ENCODE peak calls at places on chromosome 19, in eight cellular contexts. One of them, this sample, is unnamed.

GRCh38 chr19:40414536-40415535 is 1.7 kb upstream of the PRX start:
- DNase-seq in sigmoid colon: no peak
- DNase-seq in CD4-positive, alpha-beta T cell: no peak
- DNase-seq in RWPE1: no peak
- DNase-seq in neural progenitor cell: peak; percentile 4
- DNase-seq in H9: no peak
- DNase-seq in A549: no peak
- DNase-seq in AG04450: no peak
- DNase-seq in this sample: no peak

GRCh38 chr19:46269085-46269484 is 27.8 kb upstream of the HIF3A start:
- DNase-seq in neural progenitor cell: no peak
- DNase-seq in RWPE1: no peak
- DNase-seq in A549: no peak
- DNase-seq in CD4-positive, alpha-beta T cell: no peak
- DNase-seq in H9: no peak
- DNase-seq in sigmoid colon: no peak
- DNase-seq in AG04450: no peak
- DNase-seq in this sample: no peak

GRCh38 chr19:11160119-11160768 is 4.7 kb upstream of the SPC24 start:
- DNase-seq in H9: no peak
- DNase-seq in CD4-positive, alpha-beta T cell: no peak
- DNase-seq in AG04450: no peak
- DNase-seq in RWPE1: no peak
- DNase-seq in sigmoid colon: no peak
- DNase-seq in A549: no peak
- DNase-seq in neural progenitor cell: no peak
- DNase-seq in this sample: no peak

GRCh38 chr19:28569132-28570114 is 643.5 kb downstream of the UQCRFS1 start:
- DNase-seq in AG04450: no peak
- DNase-seq in neural progenitor cell: no peak
- DNase-seq in A549: no peak
- DNase-seq in sigmoid colon: no peak
- DNase-seq in CD4-positive, alpha-beta T cell: no peak
- DNase-seq in RWPE1: no peak
- DNase-seq in H9: peak; percentile 57
- DNase-seq in this sample: no peak

GRCh38 chr19:18208098-18208951 is 4.5 kb upstream of the RAB3A start:
- DNase-seq in CD4-positive, alpha-beta T cell: peak; percentile 50
- DNase-seq in A549: peak; percentile 63
- DNase-seq in sigmoid colon: peak; percentile 84
- DNase-seq in neural progenitor cell: peak; percentile 57
- DNase-seq in H9: peak; percentile 72
- DNase-seq in AG04450: peak; percentile 65
- DNase-seq in RWPE1: no peak
- DNase-seq in this sample: no peak

GRCh38 chr19:34226036-34226435 is 28.3 kb upstream of the GARRE1 start:
- DNase-seq in sigmoid colon: no peak
- DNase-seq in CD4-positive, alpha-beta T cell: no peak
- DNase-seq in neural progenitor cell: no peak
- DNase-seq in RWPE1: no peak
- DNase-seq in AG04450: no peak
- DNase-seq in A549: no peak
- DNase-seq in H9: no peak
- DNase-seq in this sample: no peak

GRCh38 chr19:19627716-19628498 is at the start of gene LPAR2:
- DNase-seq in RWPE1: peak; percentile 90
- DNase-seq in AG04450: no peak
- DNase-seq in sigmoid colon: no peak
- DNase-seq in CD4-positive, alpha-beta T cell: peak; percentile 66
- DNase-seq in A549: no peak
- DNase-seq in neural progenitor cell: peak; percentile 86
- DNase-seq in H9: peak; percentile 78
- DNase-seq in this sample: peak; percentile 53

GRCh38 chr19:9885077-9885552 is 50.0 kb downstream of the PIN1 start:
- DNase-seq in CD4-positive, alpha-beta T cell: no peak
- DNase-seq in sigmoid colon: no peak
- DNase-seq in H9: no peak
- DNase-seq in neural progenitor cell: no peak
- DNase-seq in A549: no peak
- DNase-seq in RWPE1: no peak
- DNase-seq in AG04450: no peak
- DNase-seq in this sample: no peak

GRCh38 chr19:48393196-48393558 is 291 bp upstream of the GRIN2D start:
- DNase-seq in H9: no peak
- DNase-seq in CD4-positive, alpha-beta T cell: no peak
- DNase-seq in sigmoid colon: no peak
- DNase-seq in RWPE1: no peak
- DNase-seq in AG04450: no peak
- DNase-seq in neural progenitor cell: no peak
- DNase-seq in A549: peak; percentile 51
- DNase-seq in this sample: no peak

GRCh38 chr19:40800339-40800996 is 1.5 kb downstream of the EGLN2 start:
- DNase-seq in RWPE1: no peak
- DNase-seq in A549: no peak
- DNase-seq in AG04450: no peak
- DNase-seq in CD4-positive, alpha-beta T cell: no peak
- DNase-seq in neural progenitor cell: no peak
- DNase-seq in H9: no peak
- DNase-seq in sigmoid colon: no peak
- DNase-seq in this sample: no peak

GRCh38 chr19:38769635-38770211 is 3.6 kb downstream of the LGALS7 start:
- DNase-seq in H9: peak; percentile 85
- DNase-seq in AG04450: peak; percentile 16
- DNase-seq in sigmoid colon: peak; percentile 93
- DNase-seq in CD4-positive, alpha-beta T cell: peak; percentile 83
- DNase-seq in A549: peak; percentile 85
- DNase-seq in neural progenitor cell: peak; percentile 70
- DNase-seq in RWPE1: peak; percentile 44
- DNase-seq in this sample: no peak

GRCh38 chr19:55320844-55321419 is 4.2 kb downstream of the TMEM150B start:
- DNase-seq in A549: no peak
- DNase-seq in sigmoid colon: no peak
- DNase-seq in H9: peak; percentile 27
- DNase-seq in RWPE1: no peak
- DNase-seq in CD4-positive, alpha-beta T cell: no peak
- DNase-seq in AG04450: no peak
- DNase-seq in neural progenitor cell: no peak
- DNase-seq in this sample: no peak
- H3K27ac ChIP-seq in A549: peak overlapping the region; percentile 60
- H3K27ac ChIP-seq in sigmoid colon: no peak overlapping the region
- H3K27ac ChIP-seq in H9: no peak overlapping the region
- H3K27ac ChIP-seq in RWPE1: no peak overlapping the region
- H3K27ac ChIP-seq in CD4-positive, alpha-beta T cell: no peak overlapping the region
- H3K27ac ChIP-seq in AG04450: no peak overlapping the region
- H3K27ac ChIP-seq in neural progenitor cell: no peak overlapping the region
- H3K27ac ChIP-seq in this sample: no peak overlapping the region

GRCh38 chr19:6204866-6205723 is 69.6 kb downstream of the ACSBG2 start:
- DNase-seq in AG04450: no peak
- DNase-seq in neural progenitor cell: no peak
- DNase-seq in H9: no peak
- DNase-seq in A549: no peak
- DNase-seq in RWPE1: no peak
- DNase-seq in sigmoid colon: peak; percentile 57
- DNase-seq in CD4-positive, alpha-beta T cell: no peak
- DNase-seq in this sample: no peak
- TF ChIP-seq CTCF in AG04450: no peak
- TF ChIP-seq CTCF in neural progenitor cell: no peak
- TF ChIP-seq CTCF in H9: no peak
- TF ChIP-seq CTCF in A549: no peak
- TF ChIP-seq CTCF in RWPE1: no peak
- TF ChIP-seq CTCF in sigmoid colon: no peak
- TF ChIP-seq CTCF in CD4-positive, alpha-beta T cell: no peak
- TF ChIP-seq CTCF in this sample: no peak

GRCh38 chr19:4389064-4389375 is 11.3 kb downstream of the SH3GL1 start:
- DNase-seq in sigmoid colon: no peak
- DNase-seq in H9: no peak
- DNase-seq in A549: no peak
- DNase-seq in CD4-positive, alpha-beta T cell: no peak
- DNase-seq in neural progenitor cell: no peak
- DNase-seq in AG04450: no peak
- DNase-seq in RWPE1: no peak
- DNase-seq in this sample: no peak
- H3K27ac ChIP-seq in sigmoid colon: peak overlapping the region; percentile 73
- H3K27ac ChIP-seq in H9: no peak overlapping the region
- H3K27ac ChIP-seq in A549: no peak overlapping the region
- H3K27ac ChIP-seq in CD4-positive, alpha-beta T cell: no peak overlapping the region
- H3K27ac ChIP-seq in neural progenitor cell: peak overlapping the region; percentile 96
- H3K27ac ChIP-seq in AG04450: peak overlapping the region; percentile 11
- H3K27ac ChIP-seq in RWPE1: peak overlapping the region; percentile 99
- H3K27ac ChIP-seq in this sample: no peak overlapping the region

GRCh38 chr19:5369962-5370367 is 29.4 kb upstream of the PTPRS start:
- DNase-seq in neural progenitor cell: peak; percentile 73
- DNase-seq in RWPE1: no peak
- DNase-seq in A549: peak; percentile 63
- DNase-seq in CD4-positive, alpha-beta T cell: peak; percentile 16
- DNase-seq in H9: peak; percentile 87
- DNase-seq in sigmoid colon: no peak
- DNase-seq in AG04450: no peak
- DNase-seq in this sample: no peak
- TF ChIP-seq CTCF in neural progenitor cell: peak; percentile 80
- TF ChIP-seq CTCF in RWPE1: peak; percentile 59
- TF ChIP-seq CTCF in A549: peak; percentile 41
- TF ChIP-seq CTCF in CD4-positive, alpha-beta T cell: peak; percentile 23
- TF ChIP-seq CTCF in H9: peak; percentile 92
- TF ChIP-seq CTCF in sigmoid colon: peak; percentile 24
- TF ChIP-seq CTCF in AG04450: peak; percentile 63
- TF ChIP-seq CTCF in this sample: peak; percentile 57